ENCODE peak calls at places on chromosomes 6 and 20, in six cellular contexts. R, S, P, H, A and Q are unnamed samples.

GRCh38 chr6:24990944-24991747 is 55.4 kb upstream of the RIPOR2 start:
- DNase-seq in R (no peak), S (no peak), P (no peak), H (no peak), A (no peak), Q (no peak)

GRCh38 chr6:46749731-46750130 is 3.0 kb downstream of the ANKRD66 start:
- DNase-seq in R (no peak), S (peak; percentile 47), P (no peak), H (no peak), A (peak; percentile 63), Q (no peak)

GRCh38 chr6:92376711-92377110 is 1042.6 kb downstream of the EPHA7 start:
- DNase-seq in R (peak; percentile 2), S (no peak), P (peak; percentile 61), H (no peak), A (no peak), Q (no peak)

GRCh38 chr20:24995741-24996448 is 3.3 kb upstream of the APMAP start:
- DNase-seq in R (no peak), S (no peak), P (no peak), H (no peak), A (peak; percentile 19), Q (no peak)

GRCh38 chr6:143583542-143584330 is 72.2 kb upstream of the FUCA2 start:
- DNase-seq in R (peak; percentile 91), S (no peak), P (peak; percentile 71), H (no peak), A (no peak), Q (no peak)

GRCh38 chr20:4012631-4013030 is 2.7 kb downstream of the RNF24 start:
- DNase-seq in R (peak; percentile 94), S (no peak), P (peak; percentile 88), H (peak; percentile 15), A (no peak), Q (no peak)

GRCh38 chr6:17768388-17768787 is 61.7 kb upstream of the NUP153 start:
- DNase-seq in R (peak; percentile 33), S (no peak), P (peak; percentile 37), H (no peak), A (no peak), Q (peak; percentile 23)

GRCh38 chr6:53979468-53980067 is 131.7 kb upstream of the MLIP start:
- DNase-seq in R (peak; percentile 61), S (no peak), P (peak; percentile 48), H (no peak), A (no peak), Q (peak; percentile 41)

GRCh38 chr6:160042788-160043301 is 74.0 kb downstream of the IGF2R start:
- DNase-seq in R (peak; percentile 20), S (no peak), P (no peak), H (no peak), A (no peak), Q (no peak)

GRCh38 chr6:113954653-113955052 is 16.3 kb downstream of the HDAC2 start:
- DNase-seq in R (peak; percentile 25), S (no peak), P (no peak), H (no peak), A (no peak), Q (no peak)

GRCh38 chr6:73382462-73383113 is 12.0 kb upstream of the DDX43 start:
- DNase-seq in R (peak; percentile 10), S (no peak), P (peak; percentile 41), H (peak; percentile 89), A (no peak), Q (no peak)

GRCh38 chr20:35206802-35207201 is 19.7 kb upstream of the MMP24 start:
- DNase-seq in R (no peak), S (no peak), P (no peak), H (no peak), A (no peak), Q (no peak)
- H3K4ac ChIP-seq in R (no peak overlapping the region), S (no peak overlapping the region), P (no peak overlapping the region), H (no peak overlapping the region), A (no peak overlapping the region), Q (no peak overlapping the region)

DNA sequence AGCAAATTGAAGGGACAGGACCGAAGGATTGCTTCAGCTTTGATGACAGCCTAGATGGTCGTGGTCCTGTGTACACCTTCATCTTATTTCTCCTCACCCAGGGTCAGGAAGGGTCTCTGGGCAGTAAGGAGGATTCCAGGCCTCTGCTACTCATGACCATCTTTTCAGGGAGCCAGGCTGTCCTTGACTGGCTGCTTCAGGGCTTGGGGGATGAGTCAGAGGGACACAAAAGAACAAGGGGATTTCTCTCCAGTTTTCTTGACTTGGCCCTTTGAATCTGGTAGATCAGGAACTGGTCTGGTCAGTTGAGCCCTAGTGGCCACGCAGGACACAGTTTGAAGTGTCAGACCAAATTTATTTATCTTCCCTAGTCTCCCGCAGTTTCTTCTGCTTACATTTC is 402.1 kb upstream of the CHD6 start:
- DNase-seq in R (no peak), S (no peak), P (no peak), H (no peak), A (no peak), Q (no peak)
- H4K91ac ChIP-seq in R (no peak overlapping the region), S (no peak overlapping the region), P (no peak overlapping the region), H (no peak overlapping the region), A (no peak overlapping the region), Q (no peak overlapping the region)

GRCh38 chr6:158853072-158853871 is 34.1 kb upstream of the EZR start:
- DNase-seq in R (peak; percentile 79), S (peak; percentile 97), P (peak; percentile 90), H (peak; percentile 94), A (peak; percentile 99), Q (peak; percentile 67)

GRCh38 chr6:158856261-158856660 is 37.1 kb upstream of the EZR start:
- DNase-seq in R (no peak), S (no peak), P (peak; percentile 46), H (no peak), A (no peak), Q (no peak)

GRCh38 chr6:158852312-158853071 is 33.3 kb upstream of the EZR start:
- DNase-seq in R (no peak), S (no peak), P (no peak), H (no peak), A (no peak), Q (no peak)

GRCh38 chr6:158854214-158855101 is 35.3 kb upstream of the EZR start:
- DNase-seq in R (peak; percentile 83), S (no peak), P (peak; percentile 89), H (no peak), A (peak; percentile 74), Q (no peak)

DNA sequence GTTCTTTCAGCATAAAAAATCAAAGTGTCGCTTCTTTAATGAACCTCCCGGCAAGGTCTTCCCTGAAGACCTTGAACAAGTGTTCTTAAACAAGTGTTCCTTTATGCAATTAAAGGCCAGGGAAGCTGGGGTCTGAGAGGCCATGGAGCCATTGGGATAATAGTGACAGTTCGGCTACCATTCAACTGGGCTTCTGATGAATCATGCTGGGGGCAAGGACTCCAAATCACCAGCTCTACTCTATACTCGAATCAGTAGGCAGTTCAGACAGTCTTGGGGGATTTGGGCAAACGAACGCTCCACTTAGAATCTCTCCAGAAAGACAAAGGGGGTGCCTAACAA is 34.7 kb upstream of the EZR start:
- DNase-seq in R (no peak), S (no peak), P (peak; percentile 50), H (no peak), A (no peak), Q (no peak)
- H2AK5ac ChIP-seq in R (peak overlapping the region; percentile 87), S (peak overlapping the region; percentile 98), P (peak overlapping the region; percentile 83), H (no peak overlapping the region), A (no peak overlapping the region), Q (no peak overlapping the region)

GRCh38 chr20:45810191-45810590 is 2.3 kb upstream of the UBE2C start:
- DNase-seq in R (no peak), S (no peak), P (no peak), H (no peak), A (no peak), Q (no peak)

GRCh38 chr20:45813006-45813340 is 529 bp downstream of the UBE2C start:
- DNase-seq in R (no peak), S (no peak), P (no peak), H (no peak), A (no peak), Q (no peak)

GRCh38 chr20:45812157-45813005 is at the start of gene UBE2C:
- DNase-seq in R (peak; percentile 100), S (peak; percentile 99), P (peak; percentile 100), H (peak; percentile 99), A (peak; percentile 99), Q (peak; percentile 97)

GRCh38 chr20:45814314-45814713 is 1.9 kb downstream of the UBE2C start:
- DNase-seq in R (peak; percentile 39), S (no peak), P (no peak), H (no peak), A (no peak), Q (no peak)

GRCh38 chr20:45813489-45813888 is 1.0 kb downstream of the UBE2C start:
- DNase-seq in R (no peak), S (no peak), P (no peak), H (no peak), A (no peak), Q (no peak)
- H3K4ac ChIP-seq in R (no peak overlapping the region), S (no peak overlapping the region), P (no peak overlapping the region), H (peak overlapping the region; percentile 96), A (no peak overlapping the region), Q (no peak overlapping the region)

DNA sequence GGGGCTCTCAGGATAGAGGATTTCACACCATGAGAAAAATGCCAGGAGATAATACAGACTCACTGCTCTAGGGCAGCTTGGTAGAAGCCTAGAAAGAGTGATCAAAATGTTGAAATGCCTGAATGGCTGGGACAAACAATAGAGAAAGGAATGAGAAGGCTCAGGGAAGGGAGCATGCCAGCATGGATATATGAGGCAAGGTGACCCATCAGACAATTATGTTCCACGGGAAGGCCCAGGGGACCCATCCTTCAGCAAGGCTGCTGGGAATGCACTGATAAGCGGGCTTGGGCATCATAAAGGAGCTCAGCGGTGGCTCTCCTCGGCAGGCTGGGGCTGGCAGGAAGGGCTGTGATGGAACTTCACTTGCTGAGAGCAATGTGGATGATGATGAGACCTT is 12.2 kb downstream of the HEBP2 start:
- DNase-seq in R (no peak), S (no peak), P (no peak), H (peak; percentile 92), A (no peak), Q (no peak)
- H4K91ac ChIP-seq in R (no peak overlapping the region), S (no peak overlapping the region), P (no peak overlapping the region), H (no peak overlapping the region), A (no peak overlapping the region), Q (no peak overlapping the region)

GRCh38 chr6:136822051-136822378 is 377 bp upstream of the PEX7 start:
- DNase-seq in R (peak; percentile 62), S (no peak), P (no peak), H (no peak), A (peak; percentile 30), Q (no peak)

GRCh38 chr6:136820541-136820940 is 1.9 kb upstream of the PEX7 start:
- DNase-seq in R (no peak), S (no peak), P (no peak), H (no peak), A (no peak), Q (no peak)

GRCh38 chr6:136826216-136826615 is 3.8 kb downstream of the PEX7 start:
- DNase-seq in R (no peak), S (no peak), P (no peak), H (no peak), A (no peak), Q (no peak)

GRCh38 chr6:136823128-136823660 is 802 bp downstream of the PEX7 start:
- DNase-seq in R (no peak), S (no peak), P (no peak), H (no peak), A (no peak), Q (no peak)

GRCh38 chr6:136822379-136823127 is at the start of gene PEX7:
- DNase-seq in R (peak; percentile 91), S (peak; percentile 69), P (peak; percentile 92), H (peak; percentile 85), A (peak; percentile 93), Q (peak; percentile 82)
- H2AK5ac ChIP-seq in R (peak within 1 kb of the TSS; percentile 83), S (peak within 1 kb of the TSS; percentile 25), P (peak within 1 kb of the TSS; percentile 23), H (peak within 1 kb of the TSS; percentile 45), A (no peak within 1 kb of the TSS), Q (peak within 1 kb of the TSS; percentile 98)